ENCODE peak calls at places on chromosomes 6 and 20, in ten cellular contexts. F is heart left ventricle; J is small intestine; U is OCI-LY7; R is CD8-positive, alpha-beta memory T cell; P is cardiac muscle cell; H is Peyer's patch; Y is spleen; K is tibial nerve; I is SK-N-MC. D is an unnamed sample.

GRCh38 chr6:21201673-21202430 is 391.7 kb upstream of the SOX4 start:
- DNase-seq in I (no peak), K (no peak), U (no peak), R (no peak), P (no peak), H (no peak), J (no peak), Y (no peak), F (no peak), D (no peak)

GRCh38 chr6:33424855-33425667 is 5.2 kb downstream of the SYNGAP1 start:
- DNase-seq in Y (peak; percentile 81), K (no peak), R (no peak), J (no peak), H (no peak), P (no peak), F (no peak), I (no peak), U (no peak), D (no peak)

GRCh38 chr6:26272171-26272631 is 92.8 kb upstream of the BTN3A2 start:
- DNase-seq in Y (peak; percentile 94), R (peak; percentile 27), U (peak; percentile 86), J (peak; percentile 65), F (peak; percentile 32), P (peak; percentile 67), I (no peak), K (no peak), H (peak; percentile 83), D (peak; percentile 73)

GRCh38 chr20:18702736-18703135 is 110.8 kb upstream of the SCP2D1 start:
- DNase-seq in U (no peak), R (no peak), I (no peak), K (no peak), Y (no peak), F (peak; percentile 29), P (no peak), H (no peak), J (no peak), D (no peak)

GRCh38 chr6:45187841-45188240 is 140.3 kb upstream of the RUNX2 start:
- DNase-seq in H (no peak), F (no peak), K (no peak), Y (no peak), P (no peak), R (no peak), J (no peak), I (no peak), U (no peak), D (no peak)

GRCh38 chr20:404088-404487 is 4.0 kb upstream of the RBCK1 start:
- DNase-seq in H (no peak), J (no peak), K (no peak), F (no peak), R (no peak), Y (no peak), U (no peak), P (no peak), I (no peak), D (no peak)

GRCh38 chr6:54624779-54625178 is 221.8 kb upstream of the FAM83B start:
- DNase-seq in J (no peak), U (no peak), F (no peak), R (no peak), H (no peak), Y (no peak), K (no peak), I (no peak), P (no peak), D (no peak)

GRCh38 chr6:34230653-34231351 is 5.9 kb upstream of the HMGA1 start:
- DNase-seq in F (no peak), H (no peak), R (no peak), Y (peak; percentile 66), P (no peak), J (no peak), K (no peak), I (no peak), U (no peak), D (no peak)

GRCh38 chr6:33995046-33995872 is 150.6 kb downstream of the GRM4 start:
- DNase-seq in R (no peak), H (peak; percentile 68), I (no peak), Y (peak; percentile 66), J (peak; percentile 87), P (no peak), K (no peak), U (no peak), F (no peak), D (peak; percentile 68)

GRCh38 chr20:63844384-63845025 is 13.4 kb upstream of the ZBTB46 start:
- DNase-seq in R (no peak), Y (peak; percentile 74), K (no peak), U (no peak), P (no peak), H (no peak), I (no peak), J (no peak), F (no peak), D (no peak)

GRCh38 chr20:63842258-63842657 is 11.2 kb upstream of the ZBTB46 start:
- DNase-seq in P (no peak), R (no peak), U (no peak), J (no peak), K (no peak), Y (no peak), H (no peak), F (no peak), I (no peak), D (no peak)

GRCh38 chr20:63843778-63844177 is 12.7 kb upstream of the ZBTB46 start:
- DNase-seq in I (no peak), U (no peak), R (no peak), J (no peak), P (no peak), H (no peak), Y (peak; percentile 75), F (no peak), K (no peak), D (no peak)

GRCh38 chr20:63846128-63846771 is 15.0 kb upstream of the ABHD16B start:
- DNase-seq in R (no peak), H (no peak), J (no peak), K (no peak), U (no peak), F (peak; percentile 85), I (no peak), Y (peak; percentile 85), P (peak; percentile 93), D (peak; percentile 67)

GRCh38 chr20:63843222-63843621 is 12.2 kb upstream of the ZBTB46 start:
- DNase-seq in F (no peak), R (no peak), J (no peak), K (no peak), U (no peak), I (no peak), P (no peak), H (no peak), Y (no peak), D (no peak)
- H3K4me3 ChIP-seq in F (no peak overlapping the region), R (no peak overlapping the region), J (no peak overlapping the region), K (no peak overlapping the region), U (no peak overlapping the region), I (no peak overlapping the region), P (no peak overlapping the region), H (no peak overlapping the region), Y (no peak overlapping the region), D (no peak overlapping the region)

GRCh38 chr6:156961282-156961892 is 184.2 kb downstream of the ARID1B start:
- DNase-seq in R (no peak), Y (no peak), I (no peak), J (no peak), P (no peak), U (no peak), F (no peak), H (no peak), K (no peak), D (no peak)

GRCh38 chr6:156967852-156968251 is 190.7 kb downstream of the ARID1B start:
- DNase-seq in R (no peak), K (no peak), F (no peak), U (no peak), Y (no peak), I (no peak), J (no peak), H (no peak), P (no peak), D (no peak)

GRCh38 chr6:156960525-156960924 is 183.3 kb downstream of the ARID1B start:
- DNase-seq in H (no peak), R (no peak), Y (no peak), F (no peak), U (no peak), J (no peak), I (no peak), P (no peak), K (no peak), D (no peak)

GRCh38 chr6:156969233-156969632 is 192.1 kb downstream of the ARID1B start:
- DNase-seq in I (no peak), U (no peak), J (no peak), P (no peak), R (no peak), K (no peak), H (no peak), Y (no peak), F (no peak), D (no peak)

GRCh38 chr6:156963712-156964700 is 186.8 kb downstream of the ARID1B start:
- DNase-seq in H (no peak), P (no peak), I (peak; percentile 82), U (peak; percentile 34), K (no peak), Y (no peak), J (peak; percentile 58), F (no peak), R (no peak), D (peak; percentile 26)
- H3K27ac ChIP-seq in H (peak overlapping the region; percentile 20), P (peak overlapping the region; percentile 60), I (peak overlapping the region; percentile 91), U (no peak overlapping the region), K (no peak overlapping the region), Y (peak overlapping the region; percentile 21), J (no peak overlapping the region), F (no peak overlapping the region), R (no peak overlapping the region), D (peak overlapping the region; percentile 26)

GRCh38 chr20:53216856-53217576 is 244.9 kb downstream of the TSHZ2 start:
- DNase-seq in K (peak; percentile 67), R (peak; percentile 73), P (peak; percentile 82), I (no peak), F (peak; percentile 64), J (peak; percentile 58), Y (peak; percentile 93), U (peak; percentile 77), H (peak; percentile 78), D (peak; percentile 82)
- H3K4me3 ChIP-seq in K (peak overlapping the region; percentile 23), R (peak overlapping the region; percentile 14), P (no peak overlapping the region), I (no peak overlapping the region), F (peak overlapping the region; percentile 32), J (no peak overlapping the region), Y (no peak overlapping the region), U (no peak overlapping the region), H (peak overlapping the region; percentile 18), D (no peak overlapping the region)

GRCh38 chr6:134457941-134458340 is 140.0 kb upstream of the SGK1 start:
- DNase-seq in Y (no peak), I (no peak), F (no peak), J (no peak), K (no peak), P (no peak), R (no peak), H (no peak), U (peak; percentile 12), D (no peak)

GRCh38 chr6:134456284-134456683 is 138.4 kb upstream of the SGK1 start:
- DNase-seq in H (no peak), Y (no peak), K (no peak), F (no peak), P (no peak), R (no peak), J (no peak), I (no peak), U (no peak), D (no peak)

GRCh38 chr6:134455319-134455718 is 137.4 kb upstream of the SGK1 start:
- DNase-seq in Y (no peak), F (no peak), R (no peak), U (no peak), K (no peak), P (no peak), I (no peak), H (no peak), J (no peak), D (no peak)

GRCh38 chr6:134454794-134455193 is 136.9 kb upstream of the SGK1 start:
- DNase-seq in U (no peak), P (no peak), Y (no peak), J (no peak), I (no peak), H (no peak), K (no peak), R (no peak), F (no peak), D (no peak)

GRCh38 chr6:134458857-134459657 is 141.1 kb upstream of the SGK1 start:
- DNase-seq in U (no peak), Y (no peak), F (no peak), K (no peak), J (no peak), I (no peak), H (no peak), P (no peak), R (no peak), D (no peak)
- H3K27ac ChIP-seq in U (no peak overlapping the region), Y (no peak overlapping the region), F (no peak overlapping the region), K (no peak overlapping the region), J (no peak overlapping the region), I (no peak overlapping the region), H (no peak overlapping the region), P (no peak overlapping the region), R (no peak overlapping the region), D (no peak overlapping the region)